ENCODE peak calls at places on chromosomes 3 and 15, in ten cellular contexts. S, U, Q, X, W, T, H, M, Y and F are unnamed samples.

GRCh38 chr3:46692566-46692983 is 904 bp downstream of the ALS2CL start:
- DNase-seq in U (no peak), S (peak; percentile 84), Q (no peak), W (peak; percentile 59), Y (no peak), T (no peak), X (no peak), H (peak; percentile 31), M (no peak), F (no peak)

GRCh38 chr3:168495251-168495650 is 399.5 kb upstream of the GOLIM4 start:
- DNase-seq in X (no peak), Q (no peak), M (no peak), W (no peak), U (no peak), Y (no peak), S (no peak), H (no peak), T (no peak), F (no peak)

GRCh38 chr15:59299919-59300617 is 72.6 kb downstream of the MYO1E start:
- DNase-seq in U (no peak), T (peak; percentile 69), Y (peak; percentile 72), M (no peak), Q (no peak), X (peak; percentile 63), W (peak; percentile 98), H (peak; percentile 20), S (peak; percentile 95), F (peak; percentile 90)

GRCh38 chr15:41491889-41492288 is 1.8 kb upstream of the ITPKA start:
- DNase-seq in T (no peak), S (no peak), M (no peak), Y (no peak), U (no peak), X (no peak), H (no peak), W (no peak), Q (no peak), F (no peak)

GRCh38 chr3:27431116-27431515 is 53.1 kb downstream of the SLC4A7 start:
- DNase-seq in W (peak; percentile 95), M (no peak), H (no peak), U (no peak), X (no peak), T (no peak), Q (no peak), S (peak; percentile 55), Y (peak; percentile 83), F (peak; percentile 65)

GRCh38 chr3:39521456-39521855 is 54.0 kb downstream of the MOBP start:
- DNase-seq in Y (no peak), U (no peak), Q (no peak), X (no peak), T (no peak), M (no peak), H (no peak), S (no peak), W (no peak), F (no peak)

GRCh38 chr3:35383216-35383615 is 256.1 kb upstream of the ARPP21 start:
- DNase-seq in Y (no peak), X (no peak), H (no peak), W (peak; percentile 17), M (no peak), U (no peak), S (no peak), Q (no peak), T (no peak), F (no peak)

GRCh38 chr15:101121511-101122090 is 130.2 kb downstream of the CHSY1 start:
- DNase-seq in Q (peak; percentile 93), U (peak; percentile 23), X (peak; percentile 81), Y (no peak), W (no peak), M (no peak), H (peak; percentile 87), T (peak; percentile 67), S (no peak), F (peak; percentile 78)

GRCh38 chr15:55003900-55004879 is 192.6 kb downstream of the RSL24D1 start:
- DNase-seq in W (peak; percentile 15), Y (no peak), H (no peak), T (no peak), U (peak; percentile 31), S (no peak), Q (no peak), X (no peak), M (no peak), F (no peak)

GRCh38 chr3:169454823-169455222 is 208.7 kb downstream of the MECOM start:
- DNase-seq in Y (no peak), S (peak; percentile 80), M (no peak), W (peak; percentile 82), X (no peak), U (no peak), Q (no peak), T (no peak), H (no peak), F (no peak)

GRCh38 chr15:90413411-90414379 is 25.7 kb downstream of the IQGAP1 start:
- DNase-seq in Y (no peak), H (no peak), W (peak; percentile 78), U (no peak), X (no peak), Q (no peak), T (no peak), S (no peak), M (no peak), F (peak; percentile 79)

GRCh38 chr15:69036856-69037255 is 22.4 kb downstream of the NOX5 start:
- DNase-seq in Q (no peak), T (no peak), H (no peak), S (no peak), U (no peak), X (no peak), M (no peak), W (no peak), Y (no peak), F (peak; percentile 22)

GRCh38 chr3:189834462-189834861 is 203.3 kb downstream of the TP63 start:
- DNase-seq in T (no peak), W (no peak), Y (no peak), U (no peak), M (no peak), S (no peak), X (no peak), Q (no peak), H (no peak), F (no peak)

GRCh38 chr3:89373459-89373858 is 266.0 kb downstream of the EPHA3 start:
- DNase-seq in X (no peak), S (no peak), Q (no peak), T (no peak), M (no peak), Y (no peak), U (no peak), W (no peak), H (no peak), F (no peak)